ENCODE peak calls at places on chromosomes 2 and 18, in four cellular contexts. One of them, this sample, is unnamed.
A peak's percentile ranks its signal among the peaks of the same experiment; 100 is the strongest.

GRCh38 chr2:202494300-202494699 is 118.2 kb downstream of the BMPR2 start:
- DNase-seq in iPS-NIHi11: peak; percentile 5
- DNase-seq in C1 segment of cervical spinal cord: peak; percentile 7
- DNase-seq in fibroblast of the aortic adventitia: peak; percentile 36
- DNase-seq in this sample: no peak

GRCh38 chr2:129796216-129796615 is 183.2 kb upstream of the RAB6C start:
- DNase-seq in iPS-NIHi11: no peak
- DNase-seq in C1 segment of cervical spinal cord: no peak
- DNase-seq in fibroblast of the aortic adventitia: no peak
- DNase-seq in this sample: no peak

GRCh38 chr18:21740724-21741510 is at the start of gene MIB1:
- DNase-seq in iPS-NIHi11: peak; percentile 76
- DNase-seq in C1 segment of cervical spinal cord: peak; percentile 97
- DNase-seq in fibroblast of the aortic adventitia: peak; percentile 96
- DNase-seq in this sample: peak; percentile 76

GRCh38 chr2:217952409-217952808 is 50.4 kb downstream of the TNS1 start:
- DNase-seq in iPS-NIHi11: no peak
- DNase-seq in C1 segment of cervical spinal cord: no peak
- DNase-seq in fibroblast of the aortic adventitia: no peak
- DNase-seq in this sample: no peak

GRCh38 chr2:182949572-182950189 is 83.2 kb upstream of the FRZB start:
- DNase-seq in iPS-NIHi11: no peak
- DNase-seq in C1 segment of cervical spinal cord: no peak
- DNase-seq in fibroblast of the aortic adventitia: no peak
- DNase-seq in this sample: no peak

GRCh38 chr2:39218401-39218800 is 25.4 kb downstream of the CDKL4 start:
- DNase-seq in iPS-NIHi11: no peak
- DNase-seq in C1 segment of cervical spinal cord: no peak
- DNase-seq in fibroblast of the aortic adventitia: no peak
- DNase-seq in this sample: no peak

GRCh38 chr2:62270728-62271127 is 74.8 kb downstream of the B3GNT2 start:
- DNase-seq in iPS-NIHi11: no peak
- DNase-seq in C1 segment of cervical spinal cord: no peak
- DNase-seq in fibroblast of the aortic adventitia: peak; percentile 50
- DNase-seq in this sample: no peak

GRCh38 chr2:124241-124880 is 78.1 kb upstream of the FAM110C start:
- DNase-seq in iPS-NIHi11: no peak
- DNase-seq in C1 segment of cervical spinal cord: no peak
- DNase-seq in fibroblast of the aortic adventitia: peak; percentile 0
- DNase-seq in this sample: no peak

GRCh38 chr2:55839182-55839819 is 84.3 kb downstream of the EFEMP1 start:
- DNase-seq in iPS-NIHi11: peak; percentile 43
- DNase-seq in C1 segment of cervical spinal cord: no peak
- DNase-seq in fibroblast of the aortic adventitia: no peak
- DNase-seq in this sample: no peak

GRCh38 chr2:234075521-234075915 is 25.0 kb downstream of the SPP2 start:
- DNase-seq in iPS-NIHi11: no peak
- DNase-seq in C1 segment of cervical spinal cord: no peak
- DNase-seq in fibroblast of the aortic adventitia: no peak
- DNase-seq in this sample: no peak

GRCh38 chr2:37068671-37069070 is 15.5 kb downstream of the HEATR5B start:
- DNase-seq in iPS-NIHi11: no peak
- DNase-seq in C1 segment of cervical spinal cord: peak; percentile 1
- DNase-seq in fibroblast of the aortic adventitia: no peak
- DNase-seq in this sample: no peak

GRCh38 chr18:76448262-76449109 is 46.6 kb downstream of the ZNF516 start:
- DNase-seq in iPS-NIHi11: no peak
- DNase-seq in C1 segment of cervical spinal cord: no peak
- DNase-seq in fibroblast of the aortic adventitia: no peak
- DNase-seq in this sample: no peak

GRCh38 chr2:222440670-222441422 is 16.5 kb downstream of the SGPP2 start:
- DNase-seq in iPS-NIHi11: peak; percentile 30
- DNase-seq in C1 segment of cervical spinal cord: no peak
- DNase-seq in fibroblast of the aortic adventitia: peak; percentile 38
- DNase-seq in this sample: no peak

GRCh38 chr18:10244341-10244740 is 210.1 kb upstream of the APCDD1 start:
- DNase-seq in iPS-NIHi11: no peak
- DNase-seq in C1 segment of cervical spinal cord: no peak
- DNase-seq in fibroblast of the aortic adventitia: no peak
- DNase-seq in this sample: no peak

GRCh38 chr18:26794210-26795101 is 71.1 kb downstream of the AQP4 start:
- DNase-seq in iPS-NIHi11: no peak
- DNase-seq in C1 segment of cervical spinal cord: no peak
- DNase-seq in fibroblast of the aortic adventitia: no peak
- DNase-seq in this sample: no peak

GRCh38 chr2:185144159-185144919 is 546.0 kb downstream of the ZNF804A start:
- DNase-seq in iPS-NIHi11: peak; percentile 14
- DNase-seq in C1 segment of cervical spinal cord: no peak
- DNase-seq in fibroblast of the aortic adventitia: no peak
- DNase-seq in this sample: no peak

GRCh38 chr2:240570531-240571313 is 2.4 kb downstream of the RNPEPL1 start:
- DNase-seq in iPS-NIHi11: no peak
- DNase-seq in C1 segment of cervical spinal cord: no peak
- DNase-seq in fibroblast of the aortic adventitia: no peak
- DNase-seq in this sample: no peak

GRCh38 chr2:102145107-102145506 is 2.6 kb downstream of the IL1R1 start:
- DNase-seq in iPS-NIHi11: no peak
- DNase-seq in C1 segment of cervical spinal cord: no peak
- DNase-seq in fibroblast of the aortic adventitia: no peak
- DNase-seq in this sample: no peak

GRCh38 chr2:26982102-26982742 is 11.8 kb downstream of the MAPRE3 start:
- DNase-seq in iPS-NIHi11: peak; percentile 72
- DNase-seq in C1 segment of cervical spinal cord: peak; percentile 35
- DNase-seq in fibroblast of the aortic adventitia: peak; percentile 48
- DNase-seq in this sample: no peak

GRCh38 chr2:195902857-195903256 is 165.8 kb downstream of the DNAH7 start:
- DNase-seq in iPS-NIHi11: no peak
- DNase-seq in C1 segment of cervical spinal cord: no peak
- DNase-seq in fibroblast of the aortic adventitia: no peak
- DNase-seq in this sample: no peak

GRCh38 chr2:110677080-110677479 is 783 bp downstream of the BUB1 start:
- DNase-seq in iPS-NIHi11: no peak
- DNase-seq in C1 segment of cervical spinal cord: no peak
- DNase-seq in fibroblast of the aortic adventitia: no peak
- DNase-seq in this sample: no peak

GRCh38 chr2:105950521-105951389 is 206.0 kb downstream of the NCK2 start:
- DNase-seq in iPS-NIHi11: peak; percentile 72
- DNase-seq in C1 segment of cervical spinal cord: no peak
- DNase-seq in fibroblast of the aortic adventitia: no peak
- DNase-seq in this sample: no peak

GRCh38 chr2:28993211-28993960 is 12.3 kb downstream of the TOGARAM2 start:
- DNase-seq in iPS-NIHi11: no peak
- DNase-seq in C1 segment of cervical spinal cord: no peak
- DNase-seq in fibroblast of the aortic adventitia: no peak
- DNase-seq in this sample: no peak

GRCh38 chr2:224524657-224525056 is 60.5 kb downstream of the CUL3 start:
- DNase-seq in iPS-NIHi11: no peak
- DNase-seq in C1 segment of cervical spinal cord: no peak
- DNase-seq in fibroblast of the aortic adventitia: no peak
- DNase-seq in this sample: no peak

GRCh38 chr18:67590571-67591141 is 74.1 kb upstream of the DSEL start:
- DNase-seq in iPS-NIHi11: no peak
- DNase-seq in C1 segment of cervical spinal cord: no peak
- DNase-seq in fibroblast of the aortic adventitia: peak; percentile 58
- DNase-seq in this sample: no peak

GRCh38 chr2:54497738-54498680 is 41.9 kb downstream of the SPTBN1 start:
- DNase-seq in iPS-NIHi11: peak; percentile 37
- DNase-seq in C1 segment of cervical spinal cord: no peak
- DNase-seq in fibroblast of the aortic adventitia: peak; percentile 65
- DNase-seq in this sample: no peak

This sample was measured in GM13976.